ENCODE peak calls at places on chromosomes 11 and 22, in four cellular contexts. One of them, this sample, is unnamed. For H3K4me1, the result is how much of the 10 kb centered on the place peaks cover.

GRCh38 chr11:14075118-14075601 is 112.6 kb downstream of the SPON1 start:
- DNase-seq in CD4-positive, CD25-positive, alpha-beta regulatory T cell: peak
- DNase-seq in A549: no peak
- DNase-seq in HCT116: no peak
- DNase-seq in this sample: no peak

GRCh38 chr11:117058761-117059233 is 39.4 kb downstream of the SIK3 start:
- DNase-seq in CD4-positive, CD25-positive, alpha-beta regulatory T cell: no peak
- DNase-seq in A549: no peak
- DNase-seq in HCT116: no peak
- DNase-seq in this sample: no peak

GRCh38 chr11:23585700-23586099 is 725.4 kb upstream of the CCDC179 start:
- DNase-seq in CD4-positive, CD25-positive, alpha-beta regulatory T cell: no peak
- DNase-seq in A549: no peak
- DNase-seq in HCT116: no peak
- DNase-seq in this sample: no peak

GRCh38 chr11:33892906-33893594 is 1.2 kb upstream of the LMO2 start:
- DNase-seq in CD4-positive, CD25-positive, alpha-beta regulatory T cell: no peak
- DNase-seq in A549: no peak
- DNase-seq in HCT116: no peak
- DNase-seq in this sample: no peak

GRCh38 chr22:29030618-29031235 is 30.9 kb downstream of the C22orf31 start:
- DNase-seq in CD4-positive, CD25-positive, alpha-beta regulatory T cell: no peak
- DNase-seq in A549: peak
- DNase-seq in HCT116: peak
- DNase-seq in this sample: peak

GRCh38 chr11:27699926-27700350 is 317 bp downstream of the BDNF start:
- DNase-seq in CD4-positive, CD25-positive, alpha-beta regulatory T cell: no peak
- DNase-seq in A549: no peak
- DNase-seq in HCT116: no peak
- DNase-seq in this sample: no peak

GRCh38 chr22:20624161-20624616 is 116.8 kb downstream of the MED15 start:
- DNase-seq in CD4-positive, CD25-positive, alpha-beta regulatory T cell: peak
- DNase-seq in A549: no peak
- DNase-seq in HCT116: no peak
- DNase-seq in this sample: peak

GRCh38 chr11:16669799-16670415 is 68.5 kb upstream of the C11orf58 start:
- DNase-seq in CD4-positive, CD25-positive, alpha-beta regulatory T cell: no peak
- DNase-seq in A549: peak
- DNase-seq in HCT116: peak
- DNase-seq in this sample: peak

GRCh38 chr11:94938399-94939055 is 34.8 kb downstream of the CWC15 start:
- DNase-seq in CD4-positive, CD25-positive, alpha-beta regulatory T cell: no peak
- DNase-seq in A549: no peak
- DNase-seq in HCT116: no peak
- DNase-seq in this sample: peak

GRCh38 chr11:61042961-61043540 is 59.2 kb upstream of the CD5 start:
- DNase-seq in CD4-positive, CD25-positive, alpha-beta regulatory T cell: no peak
- DNase-seq in A549: no peak
- DNase-seq in HCT116: no peak
- DNase-seq in this sample: no peak

GRCh38 chr11:131354251-131354701 is 16.1 kb upstream of the NTM start:
- DNase-seq in CD4-positive, CD25-positive, alpha-beta regulatory T cell: no peak
- DNase-seq in A549: no peak
- DNase-seq in HCT116: no peak
- DNase-seq in this sample: peak

GRCh38 chr11:2085251-2086066 is 53.7 kb downstream of the IGF2 start:
- DNase-seq in CD4-positive, CD25-positive, alpha-beta regulatory T cell: no peak
- DNase-seq in A549: no peak
- DNase-seq in HCT116: no peak
- DNase-seq in this sample: no peak

GRCh38 chr22:38873469-38874411 is 1.7 kb upstream of the CBX6 start:
- DNase-seq in CD4-positive, CD25-positive, alpha-beta regulatory T cell: peak
- DNase-seq in A549: no peak
- DNase-seq in HCT116: no peak
- DNase-seq in this sample: no peak

DNA sequence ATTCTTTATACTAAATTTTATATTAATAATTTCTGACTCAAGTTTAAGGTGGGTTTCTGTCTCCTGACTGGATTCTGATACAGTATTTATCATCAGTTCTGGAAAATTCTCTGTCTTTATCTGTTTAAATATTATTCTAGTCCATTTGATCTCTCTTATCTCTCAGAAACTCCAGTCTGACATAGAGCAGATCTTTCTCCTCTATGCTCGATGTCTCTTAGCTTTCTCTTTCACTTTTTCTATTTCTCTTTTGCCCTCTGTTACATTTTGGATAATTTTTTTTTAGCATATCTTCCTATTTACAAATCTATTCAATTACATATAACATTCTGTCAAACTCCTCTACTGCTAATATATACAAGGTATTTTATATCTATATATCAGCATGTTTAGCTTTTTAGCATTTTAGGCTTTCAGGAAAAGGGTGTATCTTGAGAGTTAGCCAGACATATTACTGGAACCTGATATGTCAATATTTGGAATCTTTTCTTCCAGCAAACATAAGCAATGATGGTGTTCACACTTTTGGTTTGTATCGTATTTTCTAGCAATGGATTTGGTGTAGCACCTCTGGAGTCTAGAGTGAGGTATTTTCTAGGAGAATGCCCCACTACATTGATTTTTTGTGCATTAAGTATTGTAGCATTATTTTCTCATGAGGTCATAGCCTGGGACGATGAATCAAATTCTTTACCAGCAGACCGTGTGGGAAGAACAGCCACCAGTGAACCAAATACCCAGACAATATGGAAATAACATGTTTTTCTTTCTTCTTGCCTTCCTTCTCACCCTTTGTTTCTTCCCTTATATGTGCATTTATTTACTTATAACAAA is 4.1 kb upstream of the NNMT start:
- DNase-seq in CD4-positive, CD25-positive, alpha-beta regulatory T cell: no peak
- DNase-seq in A549: no peak
- DNase-seq in HCT116: no peak
- DNase-seq in this sample: no peak
- H3K4me1 ChIP-seq in CD4-positive, CD25-positive, alpha-beta regulatory T cell: under half
- H3K4me1 ChIP-seq in A549: half or more
- H3K4me1 ChIP-seq in HCT116: under half
- H3K4me1 ChIP-seq in this sample: under half

GRCh38 chr22:42436402-42436801 is 4.2 kb upstream of the NFAM1 start:
- DNase-seq in CD4-positive, CD25-positive, alpha-beta regulatory T cell: no peak
- DNase-seq in A549: no peak
- DNase-seq in HCT116: no peak
- DNase-seq in this sample: no peak

GRCh38 chr22:42433754-42434153 is 1.6 kb upstream of the NFAM1 start:
- DNase-seq in CD4-positive, CD25-positive, alpha-beta regulatory T cell: no peak
- DNase-seq in A549: no peak
- DNase-seq in HCT116: no peak
- DNase-seq in this sample: no peak

GRCh38 chr22:42434748-42435425 is 2.7 kb upstream of the NFAM1 start:
- DNase-seq in CD4-positive, CD25-positive, alpha-beta regulatory T cell: no peak
- DNase-seq in A549: no peak
- DNase-seq in HCT116: no peak
- DNase-seq in this sample: no peak

GRCh38 chr22:42432818-42433217 is 615 bp upstream of the NFAM1 start:
- DNase-seq in CD4-positive, CD25-positive, alpha-beta regulatory T cell: no peak
- DNase-seq in A549: no peak
- DNase-seq in HCT116: no peak
- DNase-seq in this sample: no peak

GRCh38 chr22:42434283-42434682 is 2.1 kb upstream of the NFAM1 start:
- DNase-seq in CD4-positive, CD25-positive, alpha-beta regulatory T cell: no peak
- DNase-seq in A549: no peak
- DNase-seq in HCT116: no peak
- DNase-seq in this sample: no peak
- H3K4me3 ChIP-seq in CD4-positive, CD25-positive, alpha-beta regulatory T cell: no peak
- H3K4me3 ChIP-seq in A549: no peak
- H3K4me3 ChIP-seq in HCT116: no peak
- H3K4me3 ChIP-seq in this sample: no peak

GRCh38 chr11:5007561-5007960 is 12.9 kb downstream of the OR51L1 start:
- DNase-seq in CD4-positive, CD25-positive, alpha-beta regulatory T cell: peak
- DNase-seq in A549: no peak
- DNase-seq in HCT116: no peak
- DNase-seq in this sample: no peak

DNA sequence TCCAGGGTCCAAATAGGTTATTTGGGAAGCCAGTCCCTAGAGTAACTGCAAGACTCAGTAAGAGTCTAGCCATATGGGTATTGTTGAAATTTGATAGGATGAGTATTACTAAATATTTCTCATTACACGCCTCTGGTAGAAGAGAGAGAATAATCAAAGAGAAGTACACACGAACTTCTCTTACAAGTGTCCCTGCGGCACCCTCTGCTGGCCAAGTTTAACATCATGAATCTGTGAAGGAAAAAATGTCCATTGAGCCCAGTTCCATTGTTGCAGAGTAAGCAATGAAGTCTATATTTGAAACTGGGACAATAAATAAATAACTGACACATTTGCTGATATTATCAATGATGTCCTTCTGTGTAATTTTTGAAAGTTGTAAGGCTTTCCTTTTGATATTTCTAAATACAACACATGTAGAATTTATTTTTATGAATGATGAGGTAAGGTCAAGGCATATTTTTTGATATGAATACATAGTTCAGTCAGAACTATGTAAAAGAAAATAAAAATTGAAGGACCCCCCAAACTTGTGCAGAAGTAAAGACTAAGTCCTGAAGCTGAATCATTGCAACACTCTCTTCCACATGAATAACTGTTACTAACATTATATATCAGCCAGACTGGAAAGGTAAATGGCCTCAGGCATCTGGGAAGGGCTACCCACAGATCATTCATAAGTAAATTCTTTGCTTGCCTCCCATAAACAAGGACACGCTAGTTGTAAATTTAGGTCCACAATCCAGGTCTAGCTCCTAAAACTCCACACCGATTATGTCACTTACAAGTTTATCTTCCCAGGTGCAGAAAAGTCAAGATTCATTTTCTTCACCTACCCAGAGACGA is 10.0 kb downstream of the OR51L1 start:
- DNase-seq in CD4-positive, CD25-positive, alpha-beta regulatory T cell: peak
- DNase-seq in A549: peak
- DNase-seq in HCT116: peak
- DNase-seq in this sample: peak
- H3K4me1 ChIP-seq in CD4-positive, CD25-positive, alpha-beta regulatory T cell: under half
- H3K4me1 ChIP-seq in A549: under half
- H3K4me1 ChIP-seq in HCT116: under half
- H3K4me1 ChIP-seq in this sample: under half

DNA sequence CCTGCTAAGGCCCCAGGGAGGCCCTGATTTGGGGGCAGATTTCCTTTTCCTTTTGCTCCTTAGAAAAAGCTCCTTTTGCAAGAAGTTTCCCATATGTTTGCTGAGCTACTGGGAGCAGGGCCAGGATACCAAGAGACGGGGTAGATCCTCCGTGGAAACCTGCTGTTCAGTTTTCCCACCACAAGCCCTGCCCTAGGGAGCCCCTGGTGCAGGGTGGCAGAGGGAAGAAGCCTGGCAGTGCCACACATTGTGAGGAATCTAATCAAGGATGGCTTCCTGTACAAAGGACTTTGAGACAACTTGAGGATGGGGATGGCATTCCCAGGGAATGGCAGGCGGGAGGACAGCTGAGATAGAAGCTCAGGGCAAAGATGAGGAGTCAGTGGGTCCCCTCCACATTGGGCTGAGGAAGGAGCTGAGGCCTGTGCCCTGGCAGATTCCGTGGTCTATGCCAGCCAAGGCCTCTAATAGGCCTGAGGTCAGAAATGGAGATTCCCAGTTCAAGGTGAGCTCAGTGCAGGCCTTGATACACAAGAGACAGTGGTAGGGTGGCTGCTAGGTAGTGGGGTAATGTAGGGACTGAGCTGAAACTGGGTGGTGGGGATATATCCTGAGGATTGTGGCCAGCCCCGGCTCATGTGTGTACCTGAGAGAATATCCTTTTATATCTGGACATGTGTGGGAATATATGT is 15.0 kb downstream of the TUB start:
- DNase-seq in CD4-positive, CD25-positive, alpha-beta regulatory T cell: no peak
- DNase-seq in A549: no peak
- DNase-seq in HCT116: no peak
- DNase-seq in this sample: no peak
- H3K4me3 ChIP-seq in CD4-positive, CD25-positive, alpha-beta regulatory T cell: no peak
- H3K4me3 ChIP-seq in A549: no peak
- H3K4me3 ChIP-seq in HCT116: no peak
- H3K4me3 ChIP-seq in this sample: no peak

DNA sequence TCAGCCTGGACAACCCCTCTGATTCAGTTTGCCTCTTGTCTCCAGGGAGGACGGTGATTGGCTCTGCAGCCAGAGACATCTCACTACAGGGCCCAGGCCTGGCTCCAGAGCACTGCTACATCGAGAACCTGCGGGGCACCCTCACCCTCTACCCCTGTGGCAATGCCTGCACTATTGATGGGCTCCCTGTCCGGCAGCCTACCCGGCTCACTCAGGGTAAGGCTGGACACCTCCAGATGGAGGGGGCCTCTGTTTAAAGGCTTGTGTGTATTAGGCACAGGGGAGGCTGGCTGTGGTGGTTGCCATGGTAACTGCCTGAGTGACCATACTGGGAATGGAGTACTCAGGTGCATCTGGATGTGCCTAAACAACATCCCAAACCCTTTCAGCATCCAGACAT is 8.6 kb downstream of the PHLDB1 start:
- DNase-seq in CD4-positive, CD25-positive, alpha-beta regulatory T cell: no peak
- DNase-seq in A549: no peak
- DNase-seq in HCT116: no peak
- DNase-seq in this sample: no peak
- H3K4me1 ChIP-seq in CD4-positive, CD25-positive, alpha-beta regulatory T cell: under half
- H3K4me1 ChIP-seq in A549: half or more
- H3K4me1 ChIP-seq in HCT116: under half
- H3K4me1 ChIP-seq in this sample: under half

GRCh38 chr22:44047891-44048301 is 23.8 kb downstream of the PARVB start:
- DNase-seq in CD4-positive, CD25-positive, alpha-beta regulatory T cell: peak
- DNase-seq in A549: no peak
- DNase-seq in HCT116: no peak
- DNase-seq in this sample: no peak
- H3K4me3 ChIP-seq in CD4-positive, CD25-positive, alpha-beta regulatory T cell: peak
- H3K4me3 ChIP-seq in A549: no peak
- H3K4me3 ChIP-seq in HCT116: no peak
- H3K4me3 ChIP-seq in this sample: no peak

DNA sequence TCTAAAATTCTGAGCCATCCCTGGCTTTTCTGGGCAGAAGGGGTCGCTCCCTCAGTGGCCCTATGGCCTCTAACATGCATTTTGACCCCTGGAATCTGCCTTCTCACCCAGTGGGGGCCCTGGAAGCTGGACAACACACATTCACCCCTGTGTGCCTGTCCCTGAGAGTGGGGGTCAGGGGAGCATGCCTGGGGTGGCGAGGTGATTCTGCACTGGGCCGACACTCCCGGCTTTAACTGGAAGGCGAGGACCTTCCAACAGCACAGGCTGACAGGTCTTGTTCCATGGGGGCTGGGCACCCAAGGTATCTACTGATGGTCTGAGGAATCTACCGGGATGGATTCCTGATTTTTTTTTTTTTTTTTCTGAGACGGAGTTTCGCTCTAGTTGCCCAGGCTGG is 10.7 kb downstream of the PPM1F start:
- DNase-seq in CD4-positive, CD25-positive, alpha-beta regulatory T cell: no peak
- DNase-seq in A549: no peak
- DNase-seq in HCT116: no peak
- DNase-seq in this sample: no peak
- H3K4me1 ChIP-seq in CD4-positive, CD25-positive, alpha-beta regulatory T cell: under half
- H3K4me1 ChIP-seq in A549: under half
- H3K4me1 ChIP-seq in HCT116: half or more
- H3K4me1 ChIP-seq in this sample: under half